ENCODE peak calls at places on chromosomes 12 and 14, in ten cellular contexts. F is HFFc6; J is head of caudate nucleus; C is stimulated activated CD8-positive, alpha-beta memory T cell treated with anti-CD3 and anti-CD28 coated beads, Interleukin-7, amount 100 ng/mL, for 24 hours; R is activated gamma-delta T cell; I is ELF-1; V is KG1; S is NCI-H2029; Z is A549; T is osteocyte. Y is an unnamed sample.

GRCh38 chr12:97560766-97561165 is 98.2 kb downstream of the RMST start:
- DNase-seq in F (no peak), J (no peak), C (no peak), R (no peak), I (no peak), V (no peak), S (no peak), Z (no peak), T (no peak), Y (no peak)

GRCh38 chr12:114895822-114896221 is 211.8 kb upstream of the TBX3 start:
- DNase-seq in F (no peak), J (no peak), C (no peak), R (no peak), I (no peak), V (no peak), S (no peak), Z (no peak), T (no peak), Y (no peak)

GRCh38 chr12:88227871-88228270 is 85.8 kb downstream of the TMTC3 start:
- DNase-seq in F (no peak), J (no peak), C (no peak), R (no peak), I (peak; percentile 81), V (no peak), S (no peak), Z (no peak), T (no peak), Y (no peak)

GRCh38 chr12:122423258-122424165 is 1.0 kb upstream of the CLIP1 start:
- DNase-seq in F (no peak), J (peak; percentile 17), C (no peak), R (no peak), I (peak; percentile 77), V (no peak), S (no peak), Z (peak; percentile 77), T (no peak), Y (no peak)

GRCh38 chr14:105945891-105946290 is 419.5 kb downstream of the TMEM121 start:
- DNase-seq in F (no peak), J (no peak), C (no peak), R (no peak), I (no peak), V (peak; percentile 27), S (no peak), Z (peak; percentile 8), T (no peak), Y (no peak)

GRCh38 chr14:92651793-92652382 is 96.5 kb downstream of the LGMN start:
- DNase-seq in F (no peak), J (peak; percentile 24), C (no peak), R (no peak), I (no peak), V (no peak), S (no peak), Z (no peak), T (no peak), Y (no peak)

GRCh38 chr12:70619471-70620152 is 17.6 kb downstream of the PTPRB start:
- DNase-seq in F (peak; percentile 14), J (no peak), C (no peak), R (no peak), I (no peak), V (no peak), S (no peak), Z (no peak), T (no peak), Y (no peak)

GRCh38 chr12:24222968-24223367 is 273.5 kb upstream of the SOX5 start:
- DNase-seq in F (no peak), J (no peak), C (no peak), R (no peak), I (no peak), V (no peak), S (no peak), Z (no peak), T (no peak), Y (no peak)

GRCh38 chr12:51188359-51189051 is 15.6 kb upstream of the TFCP2 start:
- DNase-seq in F (no peak), J (no peak), C (no peak), R (no peak), I (no peak), V (no peak), S (no peak), Z (no peak), T (no peak), Y (no peak)

GRCh38 chr12:107271523-107271922 is 178.2 kb upstream of the CRY1 start:
- DNase-seq in F (no peak), J (no peak), C (no peak), R (no peak), I (no peak), V (no peak), S (no peak), Z (no peak), T (no peak), Y (no peak)

GRCh38 chr14:51095854-51096823 is 1.2 kb upstream of the TRIM9 start:
- DNase-seq in F (peak; percentile 3), J (peak; percentile 67), C (no peak), R (no peak), I (no peak), V (no peak), S (peak; percentile 52), Z (peak; percentile 19), T (no peak), Y (no peak)

GRCh38 chr12:81610955-81611889 is 147.9 kb downstream of the PPFIA2 start:
- DNase-seq in F (no peak), J (no peak), C (no peak), R (no peak), I (peak; percentile 5), V (no peak), S (peak; percentile 5), Z (peak; percentile 51), T (no peak), Y (no peak)

GRCh38 chr12:124391340-124392261 is 96.7 kb downstream of the RFLNA start:
- DNase-seq in F (no peak), J (no peak), C (peak; percentile 20), R (no peak), I (no peak), V (peak; percentile 71), S (no peak), Z (peak; percentile 64), T (no peak), Y (peak; percentile 34)

GRCh38 chr12:75561921-75562320 is 50.5 kb upstream of the KRR1 start:
- DNase-seq in F (no peak), J (no peak), C (no peak), R (no peak), I (no peak), V (no peak), S (no peak), Z (no peak), T (no peak), Y (no peak)

GRCh38 chr14:54085137-54085810 is 128.6 kb upstream of the BMP4 start:
- DNase-seq in F (peak; percentile 5), J (no peak), C (no peak), R (no peak), I (no peak), V (no peak), S (no peak), Z (no peak), T (no peak), Y (no peak)

GRCh38 chr14:50830932-50831703 is at the start of gene NIN:
- DNase-seq in F (peak; percentile 48), J (peak; percentile 84), C (peak; percentile 43), R (peak; percentile 62), I (peak; percentile 67), V (peak; percentile 51), S (peak; percentile 71), Z (peak; percentile 72), T (peak; percentile 91), Y (no peak)